ENCODE peak calls at places on chromosomes 1 and 21, in five cellular contexts. T is HuH-7, G is H4, X is T-helper 2 cell, Z is foreskin fibroblast. C is an unnamed sample.

GRCh38 chr1:53585116-53585515 is 125.9 kb downstream of the DMRTB1 start:
- DNase-seq in Z (no peak), X (no peak), T (no peak), G (no peak), C (peak; percentile 90)

GRCh38 chr1:42765271-42765670 is 1.6 kb downstream of the P3H1 start:
- DNase-seq in Z (no peak), T (no peak), X (no peak), G (no peak), C (no peak)

GRCh38 chr1:94805912-94806311 is 14.2 kb upstream of the SLC44A3 start:
- DNase-seq in X (peak; percentile 23), G (peak; percentile 29), Z (peak; percentile 39), T (no peak), C (peak; percentile 51)

GRCh38 chr1:1354271-1355247 is 3.8 kb downstream of the MXRA8 start:
- DNase-seq in X (no peak), Z (no peak), G (no peak), T (no peak), C (no peak)

GRCh38 chr1:86434031-86434430 is 10.1 kb downstream of the CLCA2 start:
- DNase-seq in T (no peak), Z (no peak), X (no peak), G (no peak), C (no peak)

GRCh38 chr1:228161381-228161780 is 4.2 kb upstream of the IBA57 start:
- DNase-seq in Z (no peak), X (no peak), T (no peak), G (no peak), C (no peak)

GRCh38 chr1:46592846-46593245 is 11.2 kb downstream of the MKNK1 start:
- DNase-seq in X (no peak), Z (no peak), T (no peak), G (no peak), C (no peak)

GRCh38 chr1:159853417-159853816 is 9.0 kb downstream of the VSIG8 start:
- DNase-seq in G (no peak), X (no peak), Z (no peak), T (no peak), C (peak; percentile 68)

GRCh38 chr21:37877888-37878684 is 38.2 kb downstream of the KCNJ6 start:
- DNase-seq in T (no peak), G (no peak), Z (no peak), X (no peak), C (no peak)

GRCh38 chr1:109624215-109625010 is 4.8 kb downstream of the AMPD2 start:
- DNase-seq in Z (no peak), G (no peak), T (no peak), X (no peak), C (no peak)

GRCh38 chr1:234581063-234581714 is 28.8 kb downstream of the IRF2BP2 start:
- DNase-seq in G (no peak), Z (no peak), X (no peak), T (no peak), C (no peak)

GRCh38 chr21:17795084-17796036 is 23.8 kb downstream of the C21orf91 start:
- DNase-seq in X (no peak), Z (no peak), T (no peak), G (no peak), C (no peak)

GRCh38 chr1:85054664-85055063 is 6.4 kb upstream of the MCOLN3 start:
- DNase-seq in Z (no peak), T (no peak), G (no peak), X (no peak), C (no peak)

GRCh38 chr1:32336963-32337675 is 1.1 kb upstream of the MARCKSL1 start:
- DNase-seq in T (no peak), X (peak; percentile 39), G (no peak), Z (no peak), C (no peak)

GRCh38 chr1:207818971-207819451 is 67.2 kb downstream of the CD46 start:
- DNase-seq in Z (peak; percentile 64), X (no peak), G (no peak), T (no peak), C (no peak)

GRCh38 chr1:8213676-8214075 is 104.2 kb upstream of the SLC45A1 start:
- DNase-seq in G (no peak), Z (no peak), X (no peak), T (no peak), C (no peak)

GRCh38 chr1:25580933-25581332 is 35.7 kb upstream of the MAN1C1 start:
- DNase-seq in Z (no peak), G (no peak), T (no peak), X (no peak), C (no peak)

GRCh38 chr1:1210726-1211540 is 3.0 kb downstream of the TNFRSF4 start:
- DNase-seq in Z (no peak), T (no peak), G (no peak), X (no peak), C (no peak)

GRCh38 chr1:179177182-179177581 is 52.3 kb downstream of the ABL2 start:
- DNase-seq in G (no peak), Z (peak; percentile 48), X (no peak), T (no peak), C (peak; percentile 61)

GRCh38 chr1:145982010-145982723 is 14.2 kb downstream of the TXNIP start:
- DNase-seq in Z (no peak), G (no peak), X (no peak), T (no peak), C (no peak)

GRCh38 chr1:109610609-109611307 is 8.7 kb downstream of the GNAT2 start:
- DNase-seq in X (no peak), Z (no peak), T (no peak), G (no peak), C (peak; percentile 31)

GRCh38 chr1:26336477-26337205 is 17.3 kb downstream of the CRYBG2 start:
- DNase-seq in X (peak; percentile 84), T (peak; percentile 88), Z (no peak), G (no peak), C (no peak)

GRCh38 chr1:102858695-102859094 is 249.6 kb downstream of the COL11A1 start:
- DNase-seq in X (no peak), T (no peak), Z (peak; percentile 90), G (peak; percentile 7), C (peak; percentile 59)

GRCh38 chr1:153312569-153313186 is at the start of gene PGLYRP3:
- DNase-seq in Z (no peak), X (no peak), G (no peak), T (no peak), C (no peak)

GRCh38 chr1:220060876-220061275 is 14.6 kb upstream of the EPRS1 start:
- DNase-seq in Z (no peak), X (no peak), G (no peak), T (no peak), C (no peak)

GRCh38 chr1:22133247-22133927 is 9.5 kb downstream of the WNT4 start:
- DNase-seq in X (no peak), G (no peak), T (no peak), Z (no peak), C (no peak)

GRCh38 chr1:2977886-2978611 is 43.2 kb upstream of the ACTRT2 start:
- DNase-seq in G (no peak), Z (no peak), T (no peak), X (no peak), C (no peak)

GRCh38 chr1:155931332-155932038 is 2.7 kb downstream of the KHDC4 start:
- DNase-seq in T (no peak), Z (no peak), G (no peak), X (no peak), C (no peak)

GRCh38 chr1:7101187-7101586 is 315.9 kb downstream of the CAMTA1 start:
- DNase-seq in G (no peak), X (no peak), Z (no peak), T (no peak), C (peak; percentile 0)

GRCh38 chr1:3831689-3832088 is 25.3 kb downstream of the CEP104 start:
- DNase-seq in T (no peak), Z (no peak), X (no peak), G (no peak), C (no peak)

GRCh38 chr1:115771094-115771846 is 2.8 kb upstream of the CASQ2 start:
- DNase-seq in G (no peak), X (no peak), Z (no peak), T (no peak), C (peak; percentile 24)

GRCh38 chr21:34544032-34544496 is 32.1 kb upstream of the KCNE1 start:
- DNase-seq in T (peak; percentile 74), G (peak; percentile 81), Z (peak; percentile 60), X (peak; percentile 7), C (peak; percentile 82)

GRCh38 chr1:159996653-159997052 is 35.1 kb downstream of the PIGM start:
- DNase-seq in Z (peak; percentile 82), T (no peak), X (no peak), G (peak; percentile 25), C (peak; percentile 88)

GRCh38 chr1:188228623-188229022 is 1399.9 kb downstream of the PLA2G4A start:
- DNase-seq in X (no peak), T (no peak), Z (no peak), G (no peak), C (peak; percentile 19)

C was measured in amniotic epithelial cell.